ENCODE peak calls at places on chromosome 21, in eight cellular contexts. Z is HL-60; F is stimulated activated CD4-positive, alpha-beta T cell treated with anti-CD3 and anti-CD28 coated beads, Interleukin-4, amount 100 ng/mL, for 24 hours; B is activated CD8-positive, alpha-beta T cell treated with anti-CD3 and anti-CD28 coated beads, Interleukin-2, amount 10 ng/mL, durations not matched to agents 7 days and 5 days; L is glomerular endothelial cell; G is NCI-H1417; X is H1; P is left ventricle myocardium inferior. S is an unnamed sample.

GRCh38 chr21:23020969-23021368 is 2022.8 kb downstream of the NCAM2 start:
- DNase-seq in Z (no peak), F (no peak), B (no peak), L (no peak), G (no peak), X (no peak), P (no peak), S (no peak)

GRCh38 chr21:27818847-27819246 is 852.0 kb upstream of the ADAMTS5 start:
- DNase-seq in Z (no peak), F (no peak), B (no peak), L (no peak), G (no peak), X (no peak), P (no peak), S (no peak)

GRCh38 chr21:39184050-39184980 is 1.1 kb upstream of the PSMG1 start:
- DNase-seq in Z (no peak), F (no peak), B (no peak), L (no peak), G (no peak), X (no peak), P (no peak), S (no peak)

GRCh38 chr21:45543710-45544448 is 1.6 kb upstream of the SLC19A1 start:
- DNase-seq in Z (no peak), F (no peak), B (no peak), L (no peak), G (no peak), X (no peak), P (peak), S (no peak)

GRCh38 chr21:45441431-45442255 is 36.7 kb downstream of the COL18A1 start:
- DNase-seq in Z (no peak), F (no peak), B (no peak), L (no peak), G (no peak), X (no peak), P (no peak), S (no peak)

GRCh38 chr21:44714905-44715304 is 3.5 kb upstream of the TSPEAR start:
- DNase-seq in Z (no peak), F (no peak), B (no peak), L (no peak), G (no peak), X (no peak), P (no peak), S (no peak)

GRCh38 chr21:37342046-37342632 is 24.4 kb upstream of the DYRK1A start:
- DNase-seq in Z (no peak), F (no peak), B (no peak), L (no peak), G (no peak), X (no peak), P (no peak), S (no peak)

GRCh38 chr21:35850542-35851103 is 209.7 kb downstream of the SETD4 start:
- DNase-seq in Z (no peak), F (no peak), B (no peak), L (no peak), G (no peak), X (no peak), P (no peak), S (no peak)

GRCh38 chr21:46183910-46184624 is at the start of gene SPATC1L:
- DNase-seq in Z (no peak), F (peak), B (peak), L (no peak), G (no peak), X (peak), P (peak), S (peak)

GRCh38 chr21:43740497-43741156 is 21.7 kb downstream of the PDXK start:
- DNase-seq in Z (no peak), F (no peak), B (no peak), L (no peak), G (peak), X (peak), P (no peak), S (no peak)

GRCh38 chr21:14403681-14404318 is 20.9 kb upstream of the HSPA13 start:
- DNase-seq in Z (no peak), F (peak), B (peak), L (peak), G (peak), X (no peak), P (no peak), S (peak)

S was measured in dermis microvascular lymphatic vessel endothelial cell.